ENCODE peak calls at places on chromosome 1, in five cellular contexts. A is stromal cell of bone marrow, X is cerebellum, Z is neuronal stem cell, S is activated T-cell treated with anti-CD3 and anti-CD28 coated beads for 1 hour. E is an unnamed sample.

GRCh38 chr1:21124846-21125245 is 51.9 kb downstream of the EIF4G3 start:
- DNase-seq in Z (no peak), S (no peak), A (no peak), X (no peak), E (no peak)

GRCh38 chr1:240784776-240785175 is 172.8 kb upstream of the GREM2 start:
- DNase-seq in S (no peak), Z (no peak), A (no peak), X (peak; percentile 5), E (peak; percentile 16)

GRCh38 chr1:235238558-235238957 is 77.5 kb upstream of the RBM34 start:
- DNase-seq in Z (no peak), X (no peak), A (no peak), S (no peak), E (no peak)

GRCh38 chr1:2132222-2133038 is 62.1 kb downstream of the FAAP20 start:
- DNase-seq in X (peak; percentile 75), A (peak; percentile 55), S (no peak), Z (peak; percentile 35), E (peak; percentile 81)

GRCh38 chr1:234980657-234981396 is 147.8 kb downstream of the TOMM20 start:
- DNase-seq in Z (no peak), S (peak; percentile 42), A (peak; percentile 97), X (no peak), E (no peak)

GRCh38 chr1:235697517-235697916 is 47.9 kb upstream of the GNG4 start:
- DNase-seq in Z (no peak), A (no peak), X (no peak), S (no peak), E (no peak)

GRCh38 chr1:105172803-105173202 is 1423.1 kb downstream of the AMY1C start:
- DNase-seq in A (no peak), Z (peak; percentile 27), S (no peak), X (no peak), E (no peak)

GRCh38 chr1:248786106-248786665 is 30.6 kb upstream of the LYPD8 start:
- DNase-seq in S (no peak), A (no peak), Z (no peak), X (no peak), E (no peak)

GRCh38 chr1:44830900-44831304 is 12.2 kb downstream of the PTCH2 start:
- DNase-seq in A (no peak), X (no peak), S (no peak), Z (no peak), E (no peak)

GRCh38 chr1:174968750-174969244 is 30.9 kb upstream of the CACYBP start:
- DNase-seq in Z (no peak), X (no peak), A (no peak), S (no peak), E (no peak)

GRCh38 chr1:34759472-34760357 is at the start of gene GJB4:
- DNase-seq in X (no peak), S (no peak), Z (no peak), A (no peak), E (no peak)

GRCh38 chr1:209743145-209743482 is 12.7 kb upstream of the TRAF3IP3 start:
- DNase-seq in X (no peak), Z (no peak), A (peak; percentile 96), S (no peak), E (no peak)

GRCh38 chr1:214451591-214451990 is 99.8 kb downstream of the PTPN14 start:
- DNase-seq in S (no peak), Z (no peak), X (no peak), A (no peak), E (no peak)

GRCh38 chr1:160744287-160744857 is 5.3 kb downstream of the SLAMF7 start:
- DNase-seq in X (no peak), A (no peak), Z (no peak), S (no peak), E (no peak)

GRCh38 chr1:98086796-98087195 is 166.0 kb upstream of the DPYD start:
- DNase-seq in S (no peak), A (peak; percentile 80), Z (peak; percentile 29), X (no peak), E (no peak)

GRCh38 chr1:168100315-168101002 is 36.3 kb downstream of the GPR161 start:
- DNase-seq in Z (no peak), A (no peak), S (no peak), X (no peak), E (no peak)